ENCODE peak calls at places on chromosome 15, in nine cellular contexts. One of them, this sample, is unnamed.

GRCh38 chr15:100787567-100787941 is 92.1 kb upstream of the ALDH1A3 start:
- DNase-seq in NCI-H345: no peak
- DNase-seq in WTC11: peak
- DNase-seq in colonic mucosa: no peak
- DNase-seq in HFF-Myc: no peak
- DNase-seq in AG08396: no peak
- DNase-seq in hypothalamus: no peak
- DNase-seq in hepatic stellate cell: no peak
- DNase-seq in GM13976: peak
- DNase-seq in this sample: no peak

GRCh38 chr15:34161329-34161953 is 48.5 kb downstream of the KATNBL1 start:
- DNase-seq in NCI-H345: no peak
- DNase-seq in WTC11: no peak
- DNase-seq in colonic mucosa: no peak
- DNase-seq in HFF-Myc: no peak
- DNase-seq in AG08396: no peak
- DNase-seq in hypothalamus: no peak
- DNase-seq in hepatic stellate cell: no peak
- DNase-seq in GM13976: no peak
- DNase-seq in this sample: no peak

GRCh38 chr15:43370975-43371974 is at the start of the genes TUBGCP4 and ZSCAN29:
- DNase-seq in NCI-H345: peak
- DNase-seq in WTC11: peak
- DNase-seq in colonic mucosa: peak
- DNase-seq in HFF-Myc: peak
- DNase-seq in AG08396: peak
- DNase-seq in hypothalamus: peak
- DNase-seq in hepatic stellate cell: peak
- DNase-seq in GM13976: peak
- DNase-seq in this sample: peak

GRCh38 chr15:48675436-48675835 is 29.9 kb upstream of the FBN1 start:
- DNase-seq in NCI-H345: no peak
- DNase-seq in WTC11: no peak
- DNase-seq in colonic mucosa: no peak
- DNase-seq in HFF-Myc: no peak
- DNase-seq in AG08396: no peak
- DNase-seq in hypothalamus: no peak
- DNase-seq in hepatic stellate cell: no peak
- DNase-seq in GM13976: no peak
- DNase-seq in this sample: no peak

GRCh38 chr15:40069178-40070165 is 30.5 kb upstream of the SRP14 start:
- DNase-seq in NCI-H345: peak
- DNase-seq in WTC11: peak
- DNase-seq in colonic mucosa: peak
- DNase-seq in HFF-Myc: no peak
- DNase-seq in AG08396: peak
- DNase-seq in hypothalamus: peak
- DNase-seq in hepatic stellate cell: peak
- DNase-seq in GM13976: peak
- DNase-seq in this sample: peak

GRCh38 chr15:69117431-69117841 is 43.0 kb upstream of the GLCE start:
- DNase-seq in NCI-H345: no peak
- DNase-seq in WTC11: peak
- DNase-seq in colonic mucosa: no peak
- DNase-seq in HFF-Myc: no peak
- DNase-seq in AG08396: no peak
- DNase-seq in hypothalamus: no peak
- DNase-seq in hepatic stellate cell: no peak
- DNase-seq in GM13976: no peak
- DNase-seq in this sample: no peak

GRCh38 chr15:98731712-98732450 is 83.5 kb downstream of the IGF1R start:
- DNase-seq in NCI-H345: no peak
- DNase-seq in WTC11: no peak
- DNase-seq in colonic mucosa: no peak
- DNase-seq in HFF-Myc: no peak
- DNase-seq in AG08396: no peak
- DNase-seq in hypothalamus: no peak
- DNase-seq in hepatic stellate cell: no peak
- DNase-seq in GM13976: no peak
- DNase-seq in this sample: no peak

GRCh38 chr15:63601026-63601726 is 4.0 kb downstream of the FBXL22 start:
- DNase-seq in NCI-H345: peak
- DNase-seq in WTC11: peak
- DNase-seq in colonic mucosa: peak
- DNase-seq in HFF-Myc: no peak
- DNase-seq in AG08396: peak
- DNase-seq in hypothalamus: no peak
- DNase-seq in hepatic stellate cell: peak
- DNase-seq in GM13976: peak
- DNase-seq in this sample: no peak

GRCh38 chr15:38072007-38072506 is 137.6 kb downstream of the TMCO5A start:
- DNase-seq in NCI-H345: peak
- DNase-seq in WTC11: no peak
- DNase-seq in colonic mucosa: peak
- DNase-seq in HFF-Myc: no peak
- DNase-seq in AG08396: no peak
- DNase-seq in hypothalamus: no peak
- DNase-seq in hepatic stellate cell: no peak
- DNase-seq in GM13976: no peak
- DNase-seq in this sample: no peak

GRCh38 chr15:60563539-60564404 is 84.8 kb upstream of the ICE2 start:
- DNase-seq in NCI-H345: no peak
- DNase-seq in WTC11: no peak
- DNase-seq in colonic mucosa: no peak
- DNase-seq in HFF-Myc: no peak
- DNase-seq in AG08396: no peak
- DNase-seq in hypothalamus: no peak
- DNase-seq in hepatic stellate cell: no peak
- DNase-seq in GM13976: peak
- DNase-seq in this sample: no peak

GRCh38 chr15:80093854-80094418 is 34.5 kb downstream of the ZFAND6 start:
- DNase-seq in NCI-H345: no peak
- DNase-seq in WTC11: peak
- DNase-seq in colonic mucosa: peak
- DNase-seq in HFF-Myc: no peak
- DNase-seq in AG08396: no peak
- DNase-seq in hypothalamus: no peak
- DNase-seq in hepatic stellate cell: no peak
- DNase-seq in GM13976: no peak
- DNase-seq in this sample: no peak

GRCh38 chr15:68992696-68993095 is 21.8 kb upstream of the NOX5 start:
- DNase-seq in NCI-H345: no peak
- DNase-seq in WTC11: no peak
- DNase-seq in colonic mucosa: no peak
- DNase-seq in HFF-Myc: no peak
- DNase-seq in AG08396: no peak
- DNase-seq in hypothalamus: no peak
- DNase-seq in hepatic stellate cell: no peak
- DNase-seq in GM13976: no peak
- DNase-seq in this sample: no peak

GRCh38 chr15:51332211-51333147 is 5.9 kb downstream of the CYP19A1 start:
- DNase-seq in NCI-H345: no peak
- DNase-seq in WTC11: no peak
- DNase-seq in colonic mucosa: no peak
- DNase-seq in HFF-Myc: no peak
- DNase-seq in AG08396: no peak
- DNase-seq in hypothalamus: no peak
- DNase-seq in hepatic stellate cell: no peak
- DNase-seq in GM13976: no peak
- DNase-seq in this sample: no peak

GRCh38 chr15:38972831-38973230 is 408.2 kb upstream of the RASGRP1 start:
- DNase-seq in NCI-H345: no peak
- DNase-seq in WTC11: no peak
- DNase-seq in colonic mucosa: no peak
- DNase-seq in HFF-Myc: no peak
- DNase-seq in AG08396: no peak
- DNase-seq in hypothalamus: no peak
- DNase-seq in hepatic stellate cell: no peak
- DNase-seq in GM13976: no peak
- DNase-seq in this sample: no peak

GRCh38 chr15:96088592-96088991 is 241.9 kb upstream of the NR2F2 start:
- DNase-seq in NCI-H345: no peak
- DNase-seq in WTC11: no peak
- DNase-seq in colonic mucosa: no peak
- DNase-seq in HFF-Myc: no peak
- DNase-seq in AG08396: no peak
- DNase-seq in hypothalamus: no peak
- DNase-seq in hepatic stellate cell: no peak
- DNase-seq in GM13976: no peak
- DNase-seq in this sample: no peak

GRCh38 chr15:22863356-22863755 is 24.9 kb downstream of the NIPA2 start:
- DNase-seq in NCI-H345: no peak
- DNase-seq in WTC11: no peak
- DNase-seq in colonic mucosa: no peak
- DNase-seq in HFF-Myc: no peak
- DNase-seq in AG08396: no peak
- DNase-seq in hypothalamus: no peak
- DNase-seq in hepatic stellate cell: no peak
- DNase-seq in GM13976: no peak
- DNase-seq in this sample: no peak

GRCh38 chr15:41778503-41778902 is 4.2 kb downstream of the MAPKBP1 start:
- DNase-seq in NCI-H345: no peak
- DNase-seq in WTC11: no peak
- DNase-seq in colonic mucosa: no peak
- DNase-seq in HFF-Myc: no peak
- DNase-seq in AG08396: no peak
- DNase-seq in hypothalamus: no peak
- DNase-seq in hepatic stellate cell: no peak
- DNase-seq in GM13976: no peak
- DNase-seq in this sample: no peak

GRCh38 chr15:87312221-87312620 is 944.3 kb downstream of the NTRK3 start:
- DNase-seq in NCI-H345: no peak
- DNase-seq in WTC11: no peak
- DNase-seq in colonic mucosa: no peak
- DNase-seq in HFF-Myc: no peak
- DNase-seq in AG08396: no peak
- DNase-seq in hypothalamus: no peak
- DNase-seq in hepatic stellate cell: no peak
- DNase-seq in GM13976: no peak
- DNase-seq in this sample: no peak

GRCh38 chr15:66004618-66005262 is 135.4 kb downstream of the RAB11A start:
- DNase-seq in NCI-H345: no peak
- DNase-seq in WTC11: peak
- DNase-seq in colonic mucosa: no peak
- DNase-seq in HFF-Myc: no peak
- DNase-seq in AG08396: peak
- DNase-seq in hypothalamus: no peak
- DNase-seq in hepatic stellate cell: peak
- DNase-seq in GM13976: peak
- DNase-seq in this sample: no peak

GRCh38 chr15:69456208-69457166 is 3.9 kb downstream of the RPLP1 start:
- DNase-seq in NCI-H345: no peak
- DNase-seq in WTC11: no peak
- DNase-seq in colonic mucosa: no peak
- DNase-seq in HFF-Myc: no peak
- DNase-seq in AG08396: no peak
- DNase-seq in hypothalamus: no peak
- DNase-seq in hepatic stellate cell: no peak
- DNase-seq in GM13976: no peak
- DNase-seq in this sample: no peak

GRCh38 chr15:87527416-87527815 is 729.1 kb downstream of the NTRK3 start:
- DNase-seq in NCI-H345: no peak
- DNase-seq in WTC11: no peak
- DNase-seq in colonic mucosa: no peak
- DNase-seq in HFF-Myc: no peak
- DNase-seq in AG08396: no peak
- DNase-seq in hypothalamus: no peak
- DNase-seq in hepatic stellate cell: no peak
- DNase-seq in GM13976: no peak
- DNase-seq in this sample: no peak

GRCh38 chr15:66876423-66876730 is 174.3 kb downstream of the SMAD6 start:
- DNase-seq in NCI-H345: no peak
- DNase-seq in WTC11: peak
- DNase-seq in colonic mucosa: peak
- DNase-seq in HFF-Myc: no peak
- DNase-seq in AG08396: no peak
- DNase-seq in hypothalamus: no peak
- DNase-seq in hepatic stellate cell: no peak
- DNase-seq in GM13976: no peak
- DNase-seq in this sample: no peak

GRCh38 chr15:85129881-85130280 is 148.2 kb downstream of the PDE8A start:
- DNase-seq in NCI-H345: no peak
- DNase-seq in WTC11: no peak
- DNase-seq in colonic mucosa: no peak
- DNase-seq in HFF-Myc: no peak
- DNase-seq in AG08396: no peak
- DNase-seq in hypothalamus: no peak
- DNase-seq in hepatic stellate cell: no peak
- DNase-seq in GM13976: no peak
- DNase-seq in this sample: no peak

GRCh38 chr15:33874156-33874555 is 94.1 kb upstream of the CHRM5 start:
- DNase-seq in NCI-H345: no peak
- DNase-seq in WTC11: no peak
- DNase-seq in colonic mucosa: no peak
- DNase-seq in HFF-Myc: no peak
- DNase-seq in AG08396: no peak
- DNase-seq in hypothalamus: no peak
- DNase-seq in hepatic stellate cell: no peak
- DNase-seq in GM13976: no peak
- DNase-seq in this sample: no peak

GRCh38 chr15:33448961-33449611 is 138.3 kb downstream of the RYR3 start:
- DNase-seq in NCI-H345: no peak
- DNase-seq in WTC11: no peak
- DNase-seq in colonic mucosa: no peak
- DNase-seq in HFF-Myc: no peak
- DNase-seq in AG08396: no peak
- DNase-seq in hypothalamus: no peak
- DNase-seq in hepatic stellate cell: no peak
- DNase-seq in GM13976: no peak
- DNase-seq in this sample: no peak

GRCh38 chr15:69557340-69558137 is 104.9 kb downstream of the RPLP1 start:
- DNase-seq in NCI-H345: peak
- DNase-seq in WTC11: no peak
- DNase-seq in colonic mucosa: peak
- DNase-seq in HFF-Myc: peak
- DNase-seq in AG08396: peak
- DNase-seq in hypothalamus: no peak
- DNase-seq in hepatic stellate cell: peak
- DNase-seq in GM13976: no peak
- DNase-seq in this sample: peak

GRCh38 chr15:72968531-72968922 is 83.7 kb upstream of the NEO1 start:
- DNase-seq in NCI-H345: no peak
- DNase-seq in WTC11: no peak
- DNase-seq in colonic mucosa: peak
- DNase-seq in HFF-Myc: no peak
- DNase-seq in AG08396: no peak
- DNase-seq in hypothalamus: no peak
- DNase-seq in hepatic stellate cell: no peak
- DNase-seq in GM13976: no peak
- DNase-seq in this sample: no peak

GRCh38 chr15:69664572-69665326 is 212.1 kb downstream of the RPLP1 start:
- DNase-seq in NCI-H345: peak
- DNase-seq in WTC11: no peak
- DNase-seq in colonic mucosa: no peak
- DNase-seq in HFF-Myc: no peak
- DNase-seq in AG08396: no peak
- DNase-seq in hypothalamus: no peak
- DNase-seq in hepatic stellate cell: no peak
- DNase-seq in GM13976: peak
- DNase-seq in this sample: no peak

GRCh38 chr15:42273900-42274692 is 863 bp upstream of the TMEM87A start:
- DNase-seq in NCI-H345: peak
- DNase-seq in WTC11: peak
- DNase-seq in colonic mucosa: peak
- DNase-seq in HFF-Myc: no peak
- DNase-seq in AG08396: peak
- DNase-seq in hypothalamus: peak
- DNase-seq in hepatic stellate cell: peak
- DNase-seq in GM13976: peak
- DNase-seq in this sample: peak

GRCh38 chr15:76512971-76513370 is 176.4 kb downstream of the ISL2 start:
- DNase-seq in NCI-H345: no peak
- DNase-seq in WTC11: no peak
- DNase-seq in colonic mucosa: no peak
- DNase-seq in HFF-Myc: no peak
- DNase-seq in AG08396: no peak
- DNase-seq in hypothalamus: no peak
- DNase-seq in hepatic stellate cell: no peak
- DNase-seq in GM13976: no peak
- DNase-seq in this sample: no peak

GRCh38 chr15:58486564-58486963 is 54.8 kb downstream of the LIPC start:
- DNase-seq in NCI-H345: no peak
- DNase-seq in WTC11: no peak
- DNase-seq in colonic mucosa: no peak
- DNase-seq in HFF-Myc: no peak
- DNase-seq in AG08396: no peak
- DNase-seq in hypothalamus: no peak
- DNase-seq in hepatic stellate cell: no peak
- DNase-seq in GM13976: no peak
- DNase-seq in this sample: no peak

This sample was measured in GM04504.